ENCODE peak calls at places on chromosomes 11 and 22, in seven cellular contexts. P is neural progenitor cell; E is heart right ventricle; Q is esophagus squamous epithelium; G is CD4-positive, alpha-beta memory T cell; W is mucosa of descending colon; V is ovary. T is an unnamed sample.

GRCh38 chr11:86182976-86183584 is 61.5 kb upstream of the EED start:
- DNase-seq in P (no peak), E (no peak), Q (no peak), G (peak; percentile 18), W (peak; percentile 66), V (no peak), T (no peak)

GRCh38 chr22:26732284-26732683 is 74.9 kb downstream of the MIAT start:
- DNase-seq in P (no peak), E (no peak), Q (no peak), G (no peak), W (no peak), V (no peak), T (no peak)

GRCh38 chr11:20110908-20111669 is 49.2 kb downstream of the DBX1 start:
- DNase-seq in P (peak; percentile 76), E (peak; percentile 18), Q (no peak), G (peak; percentile 26), W (peak; percentile 79), V (peak; percentile 44), T (no peak)

GRCh38 chr22:28714043-28714442 is 27.6 kb downstream of the CHEK2 start:
- DNase-seq in P (no peak), E (no peak), Q (no peak), G (no peak), W (no peak), V (no peak), T (no peak)

GRCh38 chr11:46277623-46278386 is at the start of gene CREB3L1:
- DNase-seq in P (peak; percentile 59), E (peak; percentile 30), Q (no peak), G (no peak), W (peak; percentile 89), V (peak; percentile 66), T (peak; percentile 76)

GRCh38 chr11:28743101-28743550 is 634.9 kb downstream of the METTL15 start:
- DNase-seq in P (peak; percentile 23), E (no peak), Q (no peak), G (no peak), W (no peak), V (no peak), T (no peak)

GRCh38 chr11:19769820-19770219 is 57.2 kb downstream of the NAV2 start:
- DNase-seq in P (no peak), E (no peak), Q (no peak), G (no peak), W (no peak), V (no peak), T (no peak)

GRCh38 chr11:9180784-9181183 is 84.4 kb downstream of the DENND5A start:
- DNase-seq in P (no peak), E (no peak), Q (no peak), G (no peak), W (no peak), V (no peak), T (no peak)

GRCh38 chr11:8863838-8864237 is 47.2 kb upstream of the AKIP1 start:
- DNase-seq in P (no peak), E (no peak), Q (no peak), G (no peak), W (no peak), V (no peak), T (no peak)

GRCh38 chr22:27315833-27316232 is 485.7 kb downstream of the MN1 start:
- DNase-seq in P (no peak), E (no peak), Q (no peak), G (no peak), W (no peak), V (no peak), T (no peak)

GRCh38 chr22:31818481-31819392 is 64.9 kb downstream of the DEPDC5 start:
- DNase-seq in P (peak; percentile 15), E (no peak), Q (no peak), G (no peak), W (no peak), V (no peak), T (no peak)

GRCh38 chr11:64357904-64358535 is 942 bp upstream of the RPS6KA4 start:
- DNase-seq in P (no peak), E (no peak), Q (no peak), G (no peak), W (no peak), V (no peak), T (no peak)

GRCh38 chr11:45590743-45591142 is 74.7 kb downstream of the CHST1 start:
- DNase-seq in P (no peak), E (peak; percentile 15), Q (no peak), G (no peak), W (no peak), V (no peak), T (no peak)

GRCh38 chr11:7449841-7450214 is 35.5 kb upstream of the OLFML1 start:
- DNase-seq in P (no peak), E (no peak), Q (no peak), G (no peak), W (no peak), V (no peak), T (no peak)

DNA sequence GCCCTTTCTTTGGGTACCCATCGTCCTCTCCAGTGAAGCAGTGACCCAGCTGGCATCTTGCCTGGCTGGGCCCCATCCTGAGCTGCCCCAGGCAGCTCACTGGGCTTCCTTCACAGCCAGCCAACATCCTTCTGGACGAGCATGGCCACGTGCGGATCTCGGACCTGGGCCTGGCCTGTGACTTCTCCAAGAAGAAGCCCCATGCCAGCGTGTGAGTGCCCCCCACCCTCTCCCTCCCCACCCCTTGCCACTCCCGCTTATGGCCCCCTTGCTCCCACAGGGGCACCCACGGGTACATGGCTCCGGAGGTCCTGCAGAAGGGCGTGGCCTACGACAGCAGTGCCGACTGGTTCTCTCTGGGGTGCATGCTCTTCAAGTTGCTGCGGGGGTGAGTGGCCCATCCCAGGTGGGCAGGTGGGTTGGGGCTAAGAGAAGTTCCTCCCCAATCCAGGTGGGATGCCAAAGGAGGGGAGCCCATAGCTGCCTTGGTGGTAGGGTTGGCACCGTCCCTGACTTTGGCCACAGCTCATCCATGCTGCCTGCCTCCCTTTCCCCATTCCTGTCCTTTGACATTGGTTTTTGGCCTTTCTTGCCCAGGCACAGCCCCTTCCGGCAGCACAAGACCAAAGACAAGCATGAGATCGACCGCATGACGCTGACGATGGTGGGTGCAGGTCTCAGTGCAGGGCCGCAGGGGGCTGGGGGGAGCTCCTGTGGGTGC is 6.8 kb upstream of the ANKRD13D start:
- DNase-seq in P (no peak), E (no peak), Q (no peak), G (no peak), W (no peak), V (no peak), T (peak; percentile 21)
- H3K4me1 ChIP-seq in P (peaks cover 5% of the 10 kb centered on the region), E (peaks cover 6% of the 10 kb centered on the region), Q (peaks cover 73% of the 10 kb centered on the region), G (peaks cover 89% of the 10 kb centered on the region), W (peaks cover 13% of the 10 kb centered on the region), V (peaks cover 11% of the 10 kb centered on the region), T (peaks cover 20% of the 10 kb centered on the region)

GRCh38 chr22:41301085-41302015 is at the start of gene ZC3H7B:
- DNase-seq in P (peak; percentile 91), E (peak; percentile 78), Q (no peak), G (peak; percentile 84), W (peak; percentile 82), V (peak; percentile 83), T (peak; percentile 84)

GRCh38 chr22:41296826-41297667 is 4.3 kb upstream of the ZC3H7B start:
- DNase-seq in P (no peak), E (no peak), Q (no peak), G (no peak), W (no peak), V (no peak), T (no peak)

GRCh38 chr22:41302016-41302767 is 867 bp downstream of the ZC3H7B start:
- DNase-seq in P (peak; percentile 73), E (no peak), Q (no peak), G (no peak), W (peak; percentile 15), V (peak; percentile 58), T (peak; percentile 14)

GRCh38 chr22:41305646-41306045 is 4.3 kb downstream of the ZC3H7B start:
- DNase-seq in P (no peak), E (no peak), Q (no peak), G (no peak), W (no peak), V (no peak), T (no peak)

GRCh38 chr22:41300661-41301060 is 664 bp upstream of the ZC3H7B start:
- DNase-seq in P (no peak), E (no peak), Q (no peak), G (no peak), W (no peak), V (no peak), T (no peak)
- H3K4me1 ChIP-seq in P (peaks cover 10% of the 10 kb centered on the region), E (no peaks in the 10 kb centered on the region), Q (peaks cover 44% of the 10 kb centered on the region), G (peaks cover 24% of the 10 kb centered on the region), W (peaks cover 3% of the 10 kb centered on the region), V (peaks cover 6% of the 10 kb centered on the region), T (peaks cover 15% of the 10 kb centered on the region)

DNA sequence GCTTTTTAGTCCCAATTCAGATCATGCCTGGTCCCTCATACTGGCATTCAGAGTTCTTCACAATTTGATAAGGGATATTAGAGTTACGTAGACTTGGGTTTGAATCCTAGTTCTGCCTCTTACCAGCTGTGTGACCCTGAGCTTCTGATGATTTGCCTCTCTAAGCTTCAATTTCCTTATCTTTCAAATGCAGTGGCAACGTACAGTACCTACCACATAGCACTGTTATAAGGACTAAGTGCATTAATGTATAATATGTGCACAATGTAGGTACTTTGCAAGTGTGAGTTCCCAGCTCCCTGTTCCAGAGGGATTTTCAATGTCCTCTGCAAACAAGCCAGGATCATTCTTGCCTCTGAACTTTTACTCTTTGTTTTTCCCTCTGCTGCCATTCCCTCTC is 7.3 kb downstream of the RHOG start:
- DNase-seq in P (no peak), E (no peak), Q (no peak), G (no peak), W (no peak), V (no peak), T (no peak)
- H3K4me1 ChIP-seq in P (peaks cover 3% of the 10 kb centered on the region), E (peaks cover 34% of the 10 kb centered on the region), Q (peaks cover 80% of the 10 kb centered on the region), G (peaks cover 85% of the 10 kb centered on the region), W (peaks cover 40% of the 10 kb centered on the region), V (peaks cover 14% of the 10 kb centered on the region), T (peaks cover 98% of the 10 kb centered on the region)

DNA sequence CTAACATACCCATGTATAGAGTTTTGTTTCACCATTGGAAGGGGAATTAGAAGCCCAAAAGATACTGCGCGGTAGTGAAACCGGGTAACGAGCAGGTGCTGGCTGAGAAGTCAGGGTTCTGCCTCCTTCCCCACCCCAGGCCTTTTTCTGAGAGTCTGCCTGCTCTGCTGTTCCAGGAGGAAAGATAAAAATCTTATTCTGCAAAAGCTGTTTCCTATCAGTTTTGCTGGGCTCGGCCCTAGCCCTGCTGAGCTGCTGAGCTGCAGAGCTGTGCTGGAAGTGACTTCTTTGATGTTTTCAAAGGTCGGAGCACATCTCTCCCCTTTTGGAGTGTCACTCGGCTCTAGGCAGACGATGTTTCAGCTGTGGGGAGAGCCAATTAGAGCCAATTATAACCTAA is 59.5 kb downstream of the SPATA19 start:
- DNase-seq in P (no peak), E (no peak), Q (no peak), G (no peak), W (no peak), V (no peak), T (no peak)
- H3K4me1 ChIP-seq in P (no peaks in the 10 kb centered on the region), E (no peaks in the 10 kb centered on the region), Q (peaks cover 6% of the 10 kb centered on the region), G (no peaks in the 10 kb centered on the region), W (no peaks in the 10 kb centered on the region), V (no peaks in the 10 kb centered on the region), T (no peaks in the 10 kb centered on the region)